ENCODE peak calls at places on chromosome 15, in ten cellular contexts. O is PC-9, B is GM23338, G is tibial nerve, T is adrenal gland, L is OCI-LY7, Q is brain microvascular endothelial cell, K is heart left ventricle, R is esophagus squamous epithelium, I is cardiac muscle cell. A is an unnamed sample. For H3K36me3, the result is how much of the 10 kb centered on the place peaks cover.

GRCh38 chr15:66833803-66834202 is 131.8 kb downstream of the SMAD6 start:
- DNase-seq in B (no peak), I (no peak), O (no peak), R (no peak), G (no peak), Q (no peak), T (no peak), L (no peak), K (no peak), A (no peak)

GRCh38 chr15:93422476-93422875 is 333.5 kb upstream of the RGMA start:
- DNase-seq in K (no peak), R (no peak), O (no peak), B (no peak), T (no peak), L (no peak), G (no peak), I (no peak), Q (no peak), A (no peak)

GRCh38 chr15:35139822-35140221 is 54.7 kb upstream of the NANOGP8 start:
- DNase-seq in I (no peak), Q (no peak), K (no peak), B (no peak), T (no peak), G (no peak), O (no peak), R (no peak), L (no peak), A (no peak)

GRCh38 chr15:65323071-65323511 is 18.6 kb downstream of the RNU5B-1 start:
- DNase-seq in I (peak), B (no peak), T (peak), R (no peak), Q (peak), G (no peak), O (peak), L (no peak), K (peak), A (peak)

GRCh38 chr15:38069001-38069400 is 134.6 kb downstream of the TMCO5A start:
- DNase-seq in L (peak), K (no peak), R (no peak), Q (peak), I (peak), B (no peak), O (peak), T (peak), G (no peak), A (peak)

GRCh38 chr15:39260791-39261190 is 320.1 kb upstream of the THBS1 start:
- DNase-seq in O (no peak), G (no peak), T (no peak), B (no peak), L (no peak), Q (no peak), K (no peak), R (no peak), I (no peak), A (no peak)

GRCh38 chr15:40762919-40763800 is 708 bp upstream of the GCHFR start:
- DNase-seq in T (peak), R (no peak), Q (no peak), I (peak), G (peak), L (no peak), K (peak), B (peak), O (no peak), A (peak)

GRCh38 chr15:62119224-62119925 is 45.7 kb downstream of the C2CD4B start:
- DNase-seq in I (peak), O (peak), G (no peak), Q (peak), B (no peak), T (peak), K (no peak), R (no peak), L (peak), A (peak)

GRCh38 chr15:66287461-66288055 is 5.8 kb upstream of the DIS3L start:
- DNase-seq in O (no peak), I (peak), B (peak), G (no peak), K (no peak), T (no peak), Q (no peak), R (no peak), L (peak), A (no peak)

GRCh38 chr15:84736375-84736774 is 12.0 kb upstream of the ZNF592 start:
- DNase-seq in Q (no peak), I (no peak), O (no peak), G (no peak), T (no peak), L (peak), R (no peak), K (no peak), B (no peak), A (no peak)

GRCh38 chr15:59991919-59992318 is 12.2 kb upstream of the FOXB1 start:
- DNase-seq in L (no peak), Q (no peak), O (no peak), R (no peak), K (no peak), B (no peak), T (no peak), G (no peak), I (no peak), A (no peak)

GRCh38 chr15:26572606-26573350 is 200.1 kb downstream of the GABRB3 start:
- DNase-seq in Q (no peak), O (no peak), G (no peak), R (no peak), T (no peak), L (no peak), I (no peak), B (no peak), K (no peak), A (no peak)
- H3K36me3 ChIP-seq in Q (under half), O (under half), G (under half), R (under half), T (under half), L (under half), I (under half), B (under half), K (under half), A (under half)

DNA sequence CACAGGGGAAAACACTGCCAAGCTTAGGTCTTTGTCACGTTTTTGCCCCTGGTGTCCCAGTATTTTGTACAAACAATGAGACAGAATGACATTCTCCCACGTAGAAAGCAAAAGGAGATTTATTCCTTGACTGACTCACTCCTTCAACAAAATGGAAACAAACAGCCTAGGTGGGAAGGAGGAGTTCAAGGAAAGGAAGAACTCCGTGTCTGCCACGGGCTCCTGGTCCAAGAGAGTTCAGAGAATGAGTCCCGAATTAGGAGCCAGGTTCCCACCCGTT is 8.1 kb downstream of the TLE3 start:
- DNase-seq in B (no peak), O (no peak), I (no peak), T (no peak), R (no peak), Q (no peak), L (no peak), K (no peak), G (no peak), A (peak)
- H3K36me3 ChIP-seq in B (under half), O (under half), I (under half), T (under half), R (under half), Q (half or more), L (half or more), K (under half), G (under half), A (under half)

GRCh38 chr15:98951004-98951403 is 56.6 kb downstream of the PGPEP1L start:
- DNase-seq in L (no peak), G (no peak), Q (no peak), O (no peak), I (no peak), T (no peak), K (no peak), R (no peak), B (no peak), A (no peak)
- H3K36me3 ChIP-seq in L (under half), G (under half), Q (under half), O (under half), I (under half), T (under half), K (half or more), R (under half), B (under half), A (under half)

DNA sequence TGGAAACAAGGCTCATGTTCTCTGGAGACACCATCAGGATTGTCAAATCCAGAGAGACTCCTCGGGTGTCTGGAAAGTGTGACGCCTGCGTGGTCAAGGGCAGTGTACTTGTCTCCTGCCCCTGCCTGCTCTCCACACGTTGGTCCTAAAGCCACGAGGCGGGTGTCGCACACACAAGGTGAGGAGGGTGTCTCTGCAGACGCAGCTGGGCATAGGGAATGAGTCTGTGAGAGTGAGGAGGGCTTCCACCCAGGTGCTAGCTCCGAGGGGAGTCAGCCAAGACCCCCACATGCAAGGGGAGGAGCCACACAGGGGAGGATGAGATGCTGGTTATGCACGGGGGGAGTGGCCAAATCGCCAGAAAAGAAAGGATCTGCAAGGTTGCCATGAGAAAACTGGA is 27.9 kb upstream of the OCA2 start:
- DNase-seq in T (no peak), R (no peak), O (no peak), K (no peak), B (no peak), L (no peak), Q (no peak), G (no peak), I (no peak), A (no peak)
- H3K36me3 ChIP-seq in T (half or more), R (under half), O (under half), K (half or more), B (under half), L (half or more), Q (under half), G (under half), I (under half), A (under half)

GRCh38 chr15:29945943-29946591 is 123.8 kb upstream of the TJP1 start:
- DNase-seq in G (no peak), O (no peak), I (no peak), Q (no peak), T (no peak), L (no peak), K (no peak), B (no peak), R (no peak), A (no peak)
- H3K36me3 ChIP-seq in G (under half), O (under half), I (under half), Q (under half), T (under half), L (under half), K (under half), B (under half), R (under half), A (under half)

GRCh38 chr15:99129644-99130043 is 24.8 kb downstream of the SYNM start:
- DNase-seq in I (no peak), T (no peak), K (no peak), Q (no peak), B (no peak), L (no peak), R (no peak), O (no peak), G (no peak), A (no peak)
- H3K36me3 ChIP-seq in I (under half), T (under half), K (half or more), Q (under half), B (under half), L (under half), R (under half), O (under half), G (under half), A (under half)

GRCh38 chr15:25408929-25409328 is 29.9 kb downstream of the UBE3A start:
- DNase-seq in K (no peak), B (no peak), I (no peak), L (no peak), Q (no peak), G (no peak), T (no peak), O (no peak), R (no peak), A (no peak)
- H3K36me3 ChIP-seq in K (under half), B (under half), I (under half), L (half or more), Q (under half), G (under half), T (under half), O (under half), R (under half), A (under half)

DNA sequence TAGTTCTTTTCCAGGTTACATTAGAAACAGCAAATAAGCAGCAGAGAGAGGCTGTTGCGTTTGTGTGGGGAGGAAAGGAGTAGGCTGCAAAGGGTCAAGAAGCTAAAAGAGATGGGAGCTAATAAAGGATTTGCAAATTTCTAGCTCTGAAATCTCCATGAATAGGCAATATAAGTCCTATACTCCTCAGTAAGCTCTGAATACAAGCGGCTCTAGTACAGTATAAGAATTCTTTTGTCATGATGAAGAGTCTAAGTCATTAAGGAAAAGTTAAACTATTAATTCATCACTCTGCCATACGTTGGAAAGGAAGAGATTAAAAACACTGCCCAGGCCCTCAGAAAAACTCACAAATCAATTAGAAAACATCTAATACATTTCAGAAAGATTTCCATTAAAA is 59.3 kb downstream of the CEP152 start:
- DNase-seq in O (no peak), I (no peak), T (no peak), Q (no peak), L (no peak), R (no peak), G (no peak), B (no peak), K (no peak), A (no peak)
- H3K36me3 ChIP-seq in O (under half), I (under half), T (under half), Q (under half), L (half or more), R (under half), G (under half), B (under half), K (under half), A (under half)

GRCh38 chr15:43441316-43441715 is 51.6 kb downstream of the TP53BP1 start:
- DNase-seq in R (no peak), B (no peak), K (no peak), L (no peak), Q (peak), O (no peak), I (peak), G (no peak), T (no peak), A (no peak)

GRCh38 chr15:43436395-43436794 is 56.6 kb downstream of the TP53BP1 start:
- DNase-seq in B (no peak), G (no peak), O (no peak), Q (no peak), T (no peak), L (no peak), I (no peak), R (no peak), K (no peak), A (no peak)

GRCh38 chr15:43434436-43434835 is 58.5 kb downstream of the TP53BP1 start:
- DNase-seq in K (no peak), B (no peak), O (no peak), Q (no peak), T (no peak), I (no peak), R (no peak), L (no peak), G (no peak), A (no peak)

GRCh38 chr15:43440721-43441281 is 52.2 kb downstream of the TP53BP1 start:
- DNase-seq in O (peak), B (peak), G (no peak), Q (peak), T (peak), L (peak), R (no peak), I (peak), K (peak), A (peak)

GRCh38 chr15:43439268-43439667 is 53.7 kb downstream of the TP53BP1 start:
- DNase-seq in L (no peak), I (no peak), K (no peak), Q (no peak), O (no peak), T (peak), G (no peak), R (no peak), B (peak), A (no peak)
- H3K36me3 ChIP-seq in L (half or more), I (half or more), K (half or more), Q (under half), O (under half), T (under half), G (under half), R (under half), B (under half), A (under half)

DNA sequence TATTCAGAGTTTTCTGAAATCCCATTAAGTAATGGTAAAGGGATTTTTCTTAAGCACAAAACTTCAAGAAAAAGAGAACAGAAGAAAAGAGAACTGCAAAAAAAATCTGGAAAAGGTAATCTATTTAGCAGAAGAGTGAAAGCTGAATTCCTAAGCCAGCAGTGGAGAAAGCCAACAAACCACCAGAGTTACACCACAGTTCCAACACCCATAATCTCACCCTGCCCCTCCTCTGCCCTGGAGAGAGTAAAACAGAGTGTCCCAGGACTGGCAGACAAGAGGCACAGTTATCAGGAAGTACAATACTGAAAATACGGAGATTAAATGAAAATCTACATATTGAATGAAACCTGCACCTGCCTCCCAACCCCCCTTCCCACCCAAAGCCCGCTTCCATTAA is 29.4 kb downstream of the TP53BP1 start:
- DNase-seq in I (peak), L (no peak), G (no peak), Q (no peak), B (no peak), R (no peak), O (no peak), K (no peak), T (peak), A (no peak)
- H3K36me3 ChIP-seq in I (under half), L (half or more), G (under half), Q (under half), B (under half), R (under half), O (under half), K (half or more), T (under half), A (under half)